ENCODE peak calls at places on chromosomes 6 and 20, in six cellular contexts. One of them, this sample, is unnamed.

GRCh38 chr6:82129814-82130213 is 117.7 kb downstream of the IBTK start:
- DNase-seq in AG09319: no peak
- DNase-seq in dorsolateral prefrontal cortex: no peak
- DNase-seq in caudate nucleus: no peak
- DNase-seq in GM23248: no peak
- DNase-seq in HFFc6: no peak
- DNase-seq in this sample: no peak

GRCh38 chr6:148304976-148305375 is 37.7 kb upstream of the SASH1 start:
- DNase-seq in HFFc6: peak
- DNase-seq in AG09319: no peak
- DNase-seq in caudate nucleus: no peak
- DNase-seq in GM23248: peak
- DNase-seq in dorsolateral prefrontal cortex: no peak
- DNase-seq in this sample: peak

GRCh38 chr20:31691646-31692275 is 30.9 kb downstream of the BCL2L1 start:
- DNase-seq in GM23248: peak
- DNase-seq in caudate nucleus: no peak
- DNase-seq in AG09319: no peak
- DNase-seq in dorsolateral prefrontal cortex: no peak
- DNase-seq in HFFc6: peak
- DNase-seq in this sample: peak

GRCh38 chr6:110828396-110828795 is 13.1 kb upstream of the CDK19 start:
- DNase-seq in GM23248: peak
- DNase-seq in caudate nucleus: peak
- DNase-seq in HFFc6: no peak
- DNase-seq in dorsolateral prefrontal cortex: no peak
- DNase-seq in AG09319: no peak
- DNase-seq in this sample: peak

GRCh38 chr6:139608872-139609271 is 234.4 kb upstream of the CITED2 start:
- DNase-seq in caudate nucleus: no peak
- DNase-seq in AG09319: no peak
- DNase-seq in dorsolateral prefrontal cortex: no peak
- DNase-seq in GM23248: peak
- DNase-seq in HFFc6: no peak
- DNase-seq in this sample: peak

GRCh38 chr6:109292420-109292819 is 89.8 kb downstream of the CD164 start:
- DNase-seq in dorsolateral prefrontal cortex: no peak
- DNase-seq in AG09319: no peak
- DNase-seq in caudate nucleus: no peak
- DNase-seq in GM23248: no peak
- DNase-seq in HFFc6: no peak
- DNase-seq in this sample: no peak

GRCh38 chr20:56995157-56995556 is 271.3 kb downstream of the BMP7 start:
- DNase-seq in dorsolateral prefrontal cortex: no peak
- DNase-seq in HFFc6: no peak
- DNase-seq in caudate nucleus: no peak
- DNase-seq in AG09319: no peak
- DNase-seq in GM23248: no peak
- DNase-seq in this sample: no peak

GRCh38 chr20:41348430-41349172 is 8.0 kb downstream of the LPIN3 start:
- DNase-seq in HFFc6: no peak
- DNase-seq in dorsolateral prefrontal cortex: no peak
- DNase-seq in AG09319: no peak
- DNase-seq in caudate nucleus: no peak
- DNase-seq in GM23248: no peak
- DNase-seq in this sample: no peak

GRCh38 chr20:32527447-32528055 is 57.6 kb downstream of the NOL4L start:
- DNase-seq in caudate nucleus: no peak
- DNase-seq in HFFc6: no peak
- DNase-seq in dorsolateral prefrontal cortex: peak
- DNase-seq in AG09319: no peak
- DNase-seq in GM23248: no peak
- DNase-seq in this sample: no peak

GRCh38 chr20:58906894-58907293 is 54.4 kb downstream of the GNAS start:
- DNase-seq in dorsolateral prefrontal cortex: no peak
- DNase-seq in caudate nucleus: no peak
- DNase-seq in GM23248: peak
- DNase-seq in AG09319: no peak
- DNase-seq in HFFc6: peak
- DNase-seq in this sample: peak

GRCh38 chr6:34027445-34027936 is 118.4 kb downstream of the GRM4 start:
- DNase-seq in AG09319: no peak
- DNase-seq in HFFc6: peak
- DNase-seq in GM23248: peak
- DNase-seq in dorsolateral prefrontal cortex: no peak
- DNase-seq in caudate nucleus: no peak
- DNase-seq in this sample: peak

GRCh38 chr6:152981989-152982767 is 663 bp downstream of the FBXO5 start:
- DNase-seq in caudate nucleus: no peak
- DNase-seq in dorsolateral prefrontal cortex: no peak
- DNase-seq in GM23248: no peak
- DNase-seq in HFFc6: no peak
- DNase-seq in AG09319: no peak
- DNase-seq in this sample: no peak

GRCh38 chr6:20686142-20686541 is 151.9 kb downstream of the CDKAL1 start:
- DNase-seq in HFFc6: no peak
- DNase-seq in dorsolateral prefrontal cortex: no peak
- DNase-seq in AG09319: no peak
- DNase-seq in GM23248: no peak
- DNase-seq in caudate nucleus: no peak
- DNase-seq in this sample: no peak

This sample was measured in foreskin fibroblast.